ENCODE peak calls at places on chromosome 11, in seven cellular contexts. W is SK-MEL-5; U is stimulated activated CD4-positive, alpha-beta T cell treated with anti-CD3 and anti-CD28 coated beads, TNF-alpha, amount 100 ng/mL, for 24 hours; O is ovary; B is AG10803; J is Daoy; G is iPS DF 19.7. M is an unnamed sample.

GRCh38 chr11:65446446-65447277 is 24.1 kb downstream of the NEAT1 start:
- DNase-seq in J (no peak), W (peak; percentile 43), O (peak; percentile 55), U (no peak), G (no peak), B (peak; percentile 59), M (no peak)

GRCh38 chr11:116603783-116604323 is 168.9 kb downstream of the BUD13 start:
- DNase-seq in J (no peak), O (no peak), B (no peak), W (no peak), G (no peak), U (no peak), M (no peak)

GRCh38 chr11:65060913-65061408 is 2.6 kb upstream of the NAALADL1 start:
- DNase-seq in J (peak; percentile 23), B (no peak), O (no peak), U (no peak), W (peak; percentile 54), G (no peak), M (no peak)

GRCh38 chr11:95306816-95307215 is 75.8 kb upstream of the SESN3 start:
- DNase-seq in U (no peak), J (no peak), O (no peak), G (no peak), W (no peak), B (no peak), M (no peak)

GRCh38 chr11:17563961-17564686 is 17.1 kb downstream of the OTOG start:
- DNase-seq in J (no peak), G (no peak), U (no peak), W (no peak), B (no peak), O (no peak), M (no peak)

GRCh38 chr11:131671764-131672163 is 301.3 kb downstream of the NTM start:
- DNase-seq in B (no peak), O (no peak), G (no peak), W (no peak), J (peak; percentile 23), U (no peak), M (no peak)

GRCh38 chr11:26333906-26334305 is 2.0 kb downstream of the ANO3 start:
- DNase-seq in W (no peak), O (no peak), J (peak; percentile 16), B (no peak), G (no peak), U (no peak), M (no peak)

GRCh38 chr11:16844268-16844667 is 105.8 kb downstream of the C11orf58 start:
- DNase-seq in B (no peak), G (no peak), U (no peak), J (no peak), W (no peak), O (no peak), M (no peak)

GRCh38 chr11:5368502-5369043 is 15.0 kb upstream of the OR51M1 start:
- DNase-seq in B (no peak), J (no peak), G (no peak), O (no peak), W (no peak), U (no peak), M (peak; percentile 73)

GRCh38 chr11:420054-420910 is 5.5 kb upstream of the SIGIRR start:
- DNase-seq in W (no peak), J (no peak), U (no peak), B (no peak), G (no peak), O (no peak), M (no peak)

GRCh38 chr11:66815646-66816045 is 27.6 kb upstream of the RCE1 start:
- DNase-seq in U (no peak), G (no peak), O (no peak), J (no peak), W (no peak), B (no peak), M (no peak)

GRCh38 chr11:67484847-67485311 is 2.1 kb downstream of the AIP start:
- DNase-seq in J (no peak), W (no peak), B (no peak), O (no peak), G (no peak), U (peak; percentile 77), M (no peak)

GRCh38 chr11:128904872-128905344 is 13.8 kb downstream of the KCNJ5 start:
- DNase-seq in U (no peak), W (no peak), J (peak; percentile 51), O (no peak), B (peak; percentile 29), G (no peak), M (no peak)

GRCh38 chr11:44125598-44125997 is 30.1 kb downstream of the EXT2 start:
- DNase-seq in G (no peak), J (no peak), W (no peak), B (no peak), O (no peak), U (no peak), M (no peak)

GRCh38 chr11:24295360-24295759 is 201.5 kb upstream of the LUZP2 start:
- DNase-seq in U (no peak), O (no peak), W (no peak), J (no peak), B (no peak), G (no peak), M (no peak)

GRCh38 chr11:125724125-125724524 is 22.0 kb upstream of the PATE1 start:
- DNase-seq in B (peak; percentile 24), J (no peak), U (no peak), G (no peak), O (no peak), W (peak; percentile 54), M (no peak)

GRCh38 chr11:2732261-2732939 is 32.6 kb upstream of the KCNQ1OT1 start:
- DNase-seq in B (no peak), O (no peak), G (no peak), U (no peak), J (no peak), W (peak; percentile 94), M (no peak)

GRCh38 chr11:84673753-84674152 is 953.4 kb downstream of the DLG2 start:
- DNase-seq in O (no peak), B (peak; percentile 4), G (peak; percentile 30), J (no peak), W (no peak), U (no peak), M (peak; percentile 40)

GRCh38 chr11:61826930-61827572 is 1.0 kb upstream of the FADS2 start:
- DNase-seq in O (no peak), G (no peak), W (no peak), U (no peak), B (no peak), J (no peak), M (no peak)

GRCh38 chr11:13942908-13943505 is 19.5 kb upstream of the SPON1 start:
- DNase-seq in O (no peak), J (peak; percentile 68), B (peak; percentile 60), W (no peak), U (no peak), G (no peak), M (no peak)

GRCh38 chr11:77457340-77457739 is 16.6 kb downstream of the PAK1 start:
- DNase-seq in B (no peak), J (no peak), U (no peak), W (no peak), O (no peak), G (no peak), M (peak; percentile 80)

GRCh38 chr11:79896258-79896657 is 455.4 kb upstream of the TENM4 start:
- DNase-seq in O (no peak), G (no peak), W (no peak), U (no peak), B (no peak), J (no peak), M (no peak)

GRCh38 chr11:130043575-130043974 is 26.1 kb upstream of the APLP2 start:
- DNase-seq in J (no peak), B (no peak), W (no peak), G (no peak), U (no peak), O (no peak), M (no peak)

GRCh38 chr11:97009613-97010012 is 619.8 kb downstream of the JRKL start:
- DNase-seq in J (no peak), W (no peak), G (no peak), U (no peak), B (no peak), O (no peak), M (no peak)

GRCh38 chr11:3944198-3944597 is 88.7 kb downstream of the STIM1 start:
- DNase-seq in G (no peak), U (no peak), J (no peak), B (peak; percentile 70), O (no peak), W (no peak), M (no peak)

GRCh38 chr11:62108971-62109391 is 14.8 kb upstream of the INCENP start:
- DNase-seq in U (no peak), O (no peak), W (no peak), B (peak; percentile 53), J (peak; percentile 28), G (no peak), M (no peak)

GRCh38 chr11:118338637-118339061 is 3.9 kb downstream of the CD3D start:
- DNase-seq in W (no peak), J (peak; percentile 13), G (no peak), O (no peak), U (peak; percentile 84), B (no peak), M (no peak)

GRCh38 chr11:46055371-46055770 is 65.9 kb downstream of the PHF21A start:
- DNase-seq in U (no peak), O (no peak), G (peak; percentile 88), B (peak; percentile 42), J (no peak), W (peak; percentile 92), M (peak; percentile 86)

GRCh38 chr11:62680825-62681240 is 2.0 kb upstream of the UBXN1 start:
- DNase-seq in O (peak; percentile 60), G (no peak), B (peak; percentile 88), J (peak; percentile 64), U (no peak), W (peak; percentile 84), M (no peak)

GRCh38 chr11:68643576-68643975 is 40.8 kb upstream of the GAL start:
- DNase-seq in G (no peak), O (no peak), B (no peak), J (peak; percentile 31), W (peak; percentile 44), U (no peak), M (no peak)

GRCh38 chr11:112219476-112220232 is 6.6 kb upstream of the PTS start:
- DNase-seq in U (no peak), B (peak; percentile 77), O (peak; percentile 43), G (no peak), W (peak; percentile 72), J (peak; percentile 64), M (peak; percentile 72)

GRCh38 chr11:48210052-48210451 is 6.6 kb upstream of the OR4B1 start:
- DNase-seq in O (no peak), G (no peak), W (peak; percentile 50), B (peak; percentile 20), J (no peak), U (no peak), M (peak; percentile 22)

GRCh38 chr11:103110406-103110805 is 1.2 kb downstream of the DYNC2H1 start:
- DNase-seq in U (no peak), J (no peak), W (peak; percentile 21), G (no peak), B (peak; percentile 63), O (no peak), M (no peak)

GRCh38 chr11:72685560-72686480 is 11.6 kb upstream of the PDE2A start:
- DNase-seq in W (no peak), G (no peak), O (peak; percentile 48), U (peak; percentile 45), J (no peak), B (peak; percentile 86), M (no peak)

GRCh38 chr11:104946907-104947306 is 21.5 kb downstream of the CASP4 start:
- DNase-seq in O (no peak), W (peak; percentile 70), U (no peak), G (no peak), B (peak; percentile 59), J (peak; percentile 40), M (no peak)

GRCh38 chr11:47201015-47201414 is 13.8 kb upstream of the DDB2 start:
- DNase-seq in B (no peak), U (no peak), W (no peak), O (no peak), G (no peak), J (no peak), M (no peak)

GRCh38 chr11:32231909-32232493 is 141.1 kb downstream of the RCN1 start:
- DNase-seq in J (peak; percentile 27), B (peak; percentile 30), G (no peak), W (peak; percentile 68), U (no peak), O (no peak), M (peak; percentile 36)

GRCh38 chr11:256952-257737 is 20.4 kb downstream of the PSMD13 start:
- DNase-seq in W (no peak), U (no peak), O (no peak), G (no peak), J (no peak), B (no peak), M (no peak)

M was measured in NT2/D1.